ENCODE peak calls at places on chromosome 6, in five cellular contexts. One of them, this sample, is unnamed.

GRCh38 chr6:81748946-81749345 is 3.5 kb downstream of the TENT5A start:
- DNase-seq in activated CD8-positive, alpha-beta memory T cell treated with anti-CD3 and anti-CD28 coated beads for 1 hour: no peak
- DNase-seq in ACHN: no peak
- DNase-seq in astrocyte of the spinal cord: no peak
- DNase-seq in activated naive CD4-positive, alpha-beta T cell treated with anti-CD3 and anti-CD28 coated beads for 36 hours: no peak
- DNase-seq in this sample: no peak

GRCh38 chr6:97306946-97307345 is 23.9 kb upstream of the MMS22L start:
- DNase-seq in activated CD8-positive, alpha-beta memory T cell treated with anti-CD3 and anti-CD28 coated beads for 1 hour: no peak
- DNase-seq in astrocyte of the spinal cord: no peak
- DNase-seq in ACHN: no peak
- DNase-seq in activated naive CD4-positive, alpha-beta T cell treated with anti-CD3 and anti-CD28 coated beads for 36 hours: no peak
- DNase-seq in this sample: no peak

GRCh38 chr6:116144590-116144989 is 18.7 kb upstream of the COL10A1 start:
- DNase-seq in astrocyte of the spinal cord: peak
- DNase-seq in activated CD8-positive, alpha-beta memory T cell treated with anti-CD3 and anti-CD28 coated beads for 1 hour: no peak
- DNase-seq in activated naive CD4-positive, alpha-beta T cell treated with anti-CD3 and anti-CD28 coated beads for 36 hours: no peak
- DNase-seq in ACHN: peak
- DNase-seq in this sample: no peak

GRCh38 chr6:5315883-5316282 is 54.6 kb downstream of the FARS2 start:
- DNase-seq in activated CD8-positive, alpha-beta memory T cell treated with anti-CD3 and anti-CD28 coated beads for 1 hour: no peak
- DNase-seq in ACHN: no peak
- DNase-seq in astrocyte of the spinal cord: no peak
- DNase-seq in activated naive CD4-positive, alpha-beta T cell treated with anti-CD3 and anti-CD28 coated beads for 36 hours: no peak
- DNase-seq in this sample: no peak

GRCh38 chr6:3766219-3766618 is 14.7 kb upstream of the PXDC1 start:
- DNase-seq in activated CD8-positive, alpha-beta memory T cell treated with anti-CD3 and anti-CD28 coated beads for 1 hour: no peak
- DNase-seq in activated naive CD4-positive, alpha-beta T cell treated with anti-CD3 and anti-CD28 coated beads for 36 hours: no peak
- DNase-seq in ACHN: no peak
- DNase-seq in astrocyte of the spinal cord: no peak
- DNase-seq in this sample: no peak

GRCh38 chr6:31660998-31661866 is 654 bp upstream of the C6orf47 start:
- DNase-seq in ACHN: no peak
- DNase-seq in astrocyte of the spinal cord: no peak
- DNase-seq in activated naive CD4-positive, alpha-beta T cell treated with anti-CD3 and anti-CD28 coated beads for 36 hours: no peak
- DNase-seq in activated CD8-positive, alpha-beta memory T cell treated with anti-CD3 and anti-CD28 coated beads for 1 hour: no peak
- DNase-seq in this sample: no peak

GRCh38 chr6:144264270-144265060 is 20.7 kb upstream of the UTRN start:
- DNase-seq in astrocyte of the spinal cord: peak
- DNase-seq in ACHN: peak
- DNase-seq in activated CD8-positive, alpha-beta memory T cell treated with anti-CD3 and anti-CD28 coated beads for 1 hour: no peak
- DNase-seq in activated naive CD4-positive, alpha-beta T cell treated with anti-CD3 and anti-CD28 coated beads for 36 hours: no peak
- DNase-seq in this sample: peak

GRCh38 chr6:44234101-44235090 is 11.0 kb downstream of the SLC29A1 start:
- DNase-seq in activated naive CD4-positive, alpha-beta T cell treated with anti-CD3 and anti-CD28 coated beads for 36 hours: peak
- DNase-seq in ACHN: peak
- DNase-seq in activated CD8-positive, alpha-beta memory T cell treated with anti-CD3 and anti-CD28 coated beads for 1 hour: no peak
- DNase-seq in astrocyte of the spinal cord: peak
- DNase-seq in this sample: no peak

GRCh38 chr6:33312361-33313104 is 1.3 kb downstream of the TAPBP start:
- DNase-seq in astrocyte of the spinal cord: peak
- DNase-seq in activated CD8-positive, alpha-beta memory T cell treated with anti-CD3 and anti-CD28 coated beads for 1 hour: peak
- DNase-seq in activated naive CD4-positive, alpha-beta T cell treated with anti-CD3 and anti-CD28 coated beads for 36 hours: peak
- DNase-seq in ACHN: peak
- DNase-seq in this sample: no peak

GRCh38 chr6:24683297-24684296 is 16.7 kb downstream of the ACOT13 start:
- DNase-seq in astrocyte of the spinal cord: no peak
- DNase-seq in activated CD8-positive, alpha-beta memory T cell treated with anti-CD3 and anti-CD28 coated beads for 1 hour: no peak
- DNase-seq in ACHN: no peak
- DNase-seq in activated naive CD4-positive, alpha-beta T cell treated with anti-CD3 and anti-CD28 coated beads for 36 hours: no peak
- DNase-seq in this sample: no peak

GRCh38 chr6:133160531-133160930 is 80.6 kb upstream of the EYA4 start:
- DNase-seq in activated naive CD4-positive, alpha-beta T cell treated with anti-CD3 and anti-CD28 coated beads for 36 hours: no peak
- DNase-seq in astrocyte of the spinal cord: no peak
- DNase-seq in activated CD8-positive, alpha-beta memory T cell treated with anti-CD3 and anti-CD28 coated beads for 1 hour: no peak
- DNase-seq in ACHN: no peak
- DNase-seq in this sample: no peak

GRCh38 chr6:15441215-15441868 is 195.5 kb downstream of the JARID2 start:
- DNase-seq in activated CD8-positive, alpha-beta memory T cell treated with anti-CD3 and anti-CD28 coated beads for 1 hour: no peak
- DNase-seq in ACHN: peak
- DNase-seq in astrocyte of the spinal cord: peak
- DNase-seq in activated naive CD4-positive, alpha-beta T cell treated with anti-CD3 and anti-CD28 coated beads for 36 hours: peak
- DNase-seq in this sample: no peak

GRCh38 chr6:84268781-84269180 is 41.3 kb upstream of the CEP162 start:
- DNase-seq in astrocyte of the spinal cord: no peak
- DNase-seq in activated CD8-positive, alpha-beta memory T cell treated with anti-CD3 and anti-CD28 coated beads for 1 hour: no peak
- DNase-seq in ACHN: no peak
- DNase-seq in activated naive CD4-positive, alpha-beta T cell treated with anti-CD3 and anti-CD28 coated beads for 36 hours: no peak
- DNase-seq in this sample: no peak

GRCh38 chr6:109867009-109867969 is 110.8 kb upstream of the GPR6 start:
- DNase-seq in astrocyte of the spinal cord: no peak
- DNase-seq in activated CD8-positive, alpha-beta memory T cell treated with anti-CD3 and anti-CD28 coated beads for 1 hour: no peak
- DNase-seq in ACHN: no peak
- DNase-seq in activated naive CD4-positive, alpha-beta T cell treated with anti-CD3 and anti-CD28 coated beads for 36 hours: no peak
- DNase-seq in this sample: no peak

GRCh38 chr6:29834564-29835436 is 7.2 kb downstream of the HLA-G start:
- DNase-seq in activated naive CD4-positive, alpha-beta T cell treated with anti-CD3 and anti-CD28 coated beads for 36 hours: peak
- DNase-seq in activated CD8-positive, alpha-beta memory T cell treated with anti-CD3 and anti-CD28 coated beads for 1 hour: no peak
- DNase-seq in astrocyte of the spinal cord: peak
- DNase-seq in ACHN: no peak
- DNase-seq in this sample: no peak

GRCh38 chr6:36975231-36976004 is 10.6 kb downstream of the MTCH1 start:
- DNase-seq in ACHN: no peak
- DNase-seq in activated CD8-positive, alpha-beta memory T cell treated with anti-CD3 and anti-CD28 coated beads for 1 hour: no peak
- DNase-seq in activated naive CD4-positive, alpha-beta T cell treated with anti-CD3 and anti-CD28 coated beads for 36 hours: no peak
- DNase-seq in astrocyte of the spinal cord: no peak
- DNase-seq in this sample: no peak

This sample was measured in iPS DF 19.7.